ENCODE peak calls at places on chromosomes 1 and 21, in five cellular contexts. One of them, this sample, is unnamed.

GRCh38 chr1:181104790-181105133 is 16.3 kb downstream of the IER5 start:
- DNase-seq in stimulated activated CD8-positive, alpha-beta memory T cell treated with anti-CD3 and anti-CD28 coated beads, Interleukin-15, amount 100 ng/mL, for 48 hours: no peak
- DNase-seq in AG09319: no peak
- DNase-seq in M059J: no peak
- DNase-seq in IMR-90: no peak
- DNase-seq in this sample: peak

GRCh38 chr1:201540846-201541735 is 2.2 kb downstream of the NAV1 start:
- DNase-seq in M059J: no peak
- DNase-seq in AG09319: no peak
- DNase-seq in stimulated activated CD8-positive, alpha-beta memory T cell treated with anti-CD3 and anti-CD28 coated beads, Interleukin-15, amount 100 ng/mL, for 48 hours: no peak
- DNase-seq in IMR-90: no peak
- DNase-seq in this sample: peak

GRCh38 chr1:246631426-246631825 is 65.2 kb downstream of the CNST start:
- DNase-seq in M059J: peak
- DNase-seq in AG09319: peak
- DNase-seq in stimulated activated CD8-positive, alpha-beta memory T cell treated with anti-CD3 and anti-CD28 coated beads, Interleukin-15, amount 100 ng/mL, for 48 hours: no peak
- DNase-seq in IMR-90: peak
- DNase-seq in this sample: no peak

GRCh38 chr21:45043541-45044020 is 30.8 kb upstream of the ADARB1 start:
- DNase-seq in stimulated activated CD8-positive, alpha-beta memory T cell treated with anti-CD3 and anti-CD28 coated beads, Interleukin-15, amount 100 ng/mL, for 48 hours: no peak
- DNase-seq in AG09319: no peak
- DNase-seq in M059J: no peak
- DNase-seq in IMR-90: no peak
- DNase-seq in this sample: no peak

GRCh38 chr1:177065430-177065829 is 99.1 kb downstream of the ASTN1 start:
- DNase-seq in M059J: no peak
- DNase-seq in AG09319: no peak
- DNase-seq in IMR-90: no peak
- DNase-seq in stimulated activated CD8-positive, alpha-beta memory T cell treated with anti-CD3 and anti-CD28 coated beads, Interleukin-15, amount 100 ng/mL, for 48 hours: no peak
- DNase-seq in this sample: no peak

GRCh38 chr1:223714849-223715709 is 2.7 kb downstream of the CAPN2 start:
- DNase-seq in M059J: peak
- DNase-seq in AG09319: peak
- DNase-seq in IMR-90: peak
- DNase-seq in stimulated activated CD8-positive, alpha-beta memory T cell treated with anti-CD3 and anti-CD28 coated beads, Interleukin-15, amount 100 ng/mL, for 48 hours: no peak
- DNase-seq in this sample: peak

GRCh38 chr1:68197891-68198290 is 34.4 kb downstream of the WLS start:
- DNase-seq in M059J: peak
- DNase-seq in stimulated activated CD8-positive, alpha-beta memory T cell treated with anti-CD3 and anti-CD28 coated beads, Interleukin-15, amount 100 ng/mL, for 48 hours: no peak
- DNase-seq in AG09319: no peak
- DNase-seq in IMR-90: peak
- DNase-seq in this sample: no peak

GRCh38 chr1:27029517-27029916 is 16.9 kb upstream of the TENT5B start:
- DNase-seq in M059J: no peak
- DNase-seq in IMR-90: no peak
- DNase-seq in stimulated activated CD8-positive, alpha-beta memory T cell treated with anti-CD3 and anti-CD28 coated beads, Interleukin-15, amount 100 ng/mL, for 48 hours: no peak
- DNase-seq in AG09319: no peak
- DNase-seq in this sample: no peak

GRCh38 chr1:111592389-111593361 is 26.9 kb upstream of the RAP1A start:
- DNase-seq in M059J: peak
- DNase-seq in stimulated activated CD8-positive, alpha-beta memory T cell treated with anti-CD3 and anti-CD28 coated beads, Interleukin-15, amount 100 ng/mL, for 48 hours: peak
- DNase-seq in IMR-90: peak
- DNase-seq in AG09319: no peak
- DNase-seq in this sample: peak

GRCh38 chr1:164184273-164184672 is 374.7 kb upstream of the PBX1 start:
- DNase-seq in AG09319: no peak
- DNase-seq in M059J: no peak
- DNase-seq in IMR-90: no peak
- DNase-seq in stimulated activated CD8-positive, alpha-beta memory T cell treated with anti-CD3 and anti-CD28 coated beads, Interleukin-15, amount 100 ng/mL, for 48 hours: no peak
- DNase-seq in this sample: no peak

GRCh38 chr1:62516600-62516999 is 79.8 kb downstream of the USP1 start:
- DNase-seq in AG09319: no peak
- DNase-seq in M059J: no peak
- DNase-seq in IMR-90: peak
- DNase-seq in stimulated activated CD8-positive, alpha-beta memory T cell treated with anti-CD3 and anti-CD28 coated beads, Interleukin-15, amount 100 ng/mL, for 48 hours: no peak
- DNase-seq in this sample: no peak

GRCh38 chr21:33199516-33200217 is 30.1 kb upstream of the IFNAR2 start:
- DNase-seq in IMR-90: peak
- DNase-seq in AG09319: peak
- DNase-seq in stimulated activated CD8-positive, alpha-beta memory T cell treated with anti-CD3 and anti-CD28 coated beads, Interleukin-15, amount 100 ng/mL, for 48 hours: peak
- DNase-seq in M059J: peak
- DNase-seq in this sample: peak

GRCh38 chr1:93810316-93810715 is 68.7 kb downstream of the DNTTIP2 start:
- DNase-seq in stimulated activated CD8-positive, alpha-beta memory T cell treated with anti-CD3 and anti-CD28 coated beads, Interleukin-15, amount 100 ng/mL, for 48 hours: no peak
- DNase-seq in M059J: peak
- DNase-seq in AG09319: no peak
- DNase-seq in IMR-90: peak
- DNase-seq in this sample: no peak

GRCh38 chr1:36160388-36160948 is 4.5 kb downstream of the MAP7D1 start:
- DNase-seq in M059J: no peak
- DNase-seq in AG09319: no peak
- DNase-seq in stimulated activated CD8-positive, alpha-beta memory T cell treated with anti-CD3 and anti-CD28 coated beads, Interleukin-15, amount 100 ng/mL, for 48 hours: no peak
- DNase-seq in IMR-90: no peak
- DNase-seq in this sample: no peak

GRCh38 chr1:1200876-1201810 is 5.2 kb downstream of the TNFRSF18 start:
- DNase-seq in IMR-90: peak
- DNase-seq in stimulated activated CD8-positive, alpha-beta memory T cell treated with anti-CD3 and anti-CD28 coated beads, Interleukin-15, amount 100 ng/mL, for 48 hours: peak
- DNase-seq in AG09319: no peak
- DNase-seq in M059J: peak
- DNase-seq in this sample: no peak

GRCh38 chr1:47189844-47190562 is at the start of gene PDZK1IP1:
- DNase-seq in M059J: peak
- DNase-seq in IMR-90: peak
- DNase-seq in AG09319: peak
- DNase-seq in stimulated activated CD8-positive, alpha-beta memory T cell treated with anti-CD3 and anti-CD28 coated beads, Interleukin-15, amount 100 ng/mL, for 48 hours: no peak
- DNase-seq in this sample: peak

GRCh38 chr1:37177230-37177864 is 143.0 kb upstream of the GRIK3 start:
- DNase-seq in AG09319: no peak
- DNase-seq in M059J: peak
- DNase-seq in IMR-90: peak
- DNase-seq in stimulated activated CD8-positive, alpha-beta memory T cell treated with anti-CD3 and anti-CD28 coated beads, Interleukin-15, amount 100 ng/mL, for 48 hours: no peak
- DNase-seq in this sample: peak

GRCh38 chr1:41695118-41695517 is 210.6 kb upstream of the EDN2 start:
- DNase-seq in M059J: peak
- DNase-seq in stimulated activated CD8-positive, alpha-beta memory T cell treated with anti-CD3 and anti-CD28 coated beads, Interleukin-15, amount 100 ng/mL, for 48 hours: no peak
- DNase-seq in IMR-90: no peak
- DNase-seq in AG09319: no peak
- DNase-seq in this sample: no peak

GRCh38 chr1:223834660-223835263 is 11.0 kb downstream of the TP53BP2 start:
- DNase-seq in IMR-90: peak
- DNase-seq in AG09319: no peak
- DNase-seq in M059J: peak
- DNase-seq in stimulated activated CD8-positive, alpha-beta memory T cell treated with anti-CD3 and anti-CD28 coated beads, Interleukin-15, amount 100 ng/mL, for 48 hours: no peak
- DNase-seq in this sample: no peak

GRCh38 chr1:203306970-203307541 is 1.7 kb downstream of the BTG2 start:
- DNase-seq in stimulated activated CD8-positive, alpha-beta memory T cell treated with anti-CD3 and anti-CD28 coated beads, Interleukin-15, amount 100 ng/mL, for 48 hours: no peak
- DNase-seq in AG09319: no peak
- DNase-seq in M059J: no peak
- DNase-seq in IMR-90: no peak
- DNase-seq in this sample: no peak

GRCh38 chr1:181126871-181127587 is 38.5 kb downstream of the IER5 start:
- DNase-seq in M059J: peak
- DNase-seq in IMR-90: no peak
- DNase-seq in AG09319: no peak
- DNase-seq in stimulated activated CD8-positive, alpha-beta memory T cell treated with anti-CD3 and anti-CD28 coated beads, Interleukin-15, amount 100 ng/mL, for 48 hours: no peak
- DNase-seq in this sample: peak

GRCh38 chr1:228347181-228347580 is 59.5 kb downstream of the TRIM11 start:
- DNase-seq in stimulated activated CD8-positive, alpha-beta memory T cell treated with anti-CD3 and anti-CD28 coated beads, Interleukin-15, amount 100 ng/mL, for 48 hours: no peak
- DNase-seq in AG09319: no peak
- DNase-seq in M059J: no peak
- DNase-seq in IMR-90: no peak
- DNase-seq in this sample: peak

GRCh38 chr1:108551157-108551862 is 8.6 kb upstream of the EEIG2 start:
- DNase-seq in M059J: no peak
- DNase-seq in IMR-90: no peak
- DNase-seq in stimulated activated CD8-positive, alpha-beta memory T cell treated with anti-CD3 and anti-CD28 coated beads, Interleukin-15, amount 100 ng/mL, for 48 hours: no peak
- DNase-seq in AG09319: no peak
- DNase-seq in this sample: no peak

GRCh38 chr21:29078884-29079765 is 5.7 kb upstream of the CCT8 start:
- DNase-seq in M059J: peak
- DNase-seq in stimulated activated CD8-positive, alpha-beta memory T cell treated with anti-CD3 and anti-CD28 coated beads, Interleukin-15, amount 100 ng/mL, for 48 hours: peak
- DNase-seq in AG09319: no peak
- DNase-seq in IMR-90: no peak
- DNase-seq in this sample: no peak

GRCh38 chr21:26964379-26964778 is 2.5 kb downstream of the ADAMTS5 start:
- DNase-seq in IMR-90: peak
- DNase-seq in AG09319: no peak
- DNase-seq in stimulated activated CD8-positive, alpha-beta memory T cell treated with anti-CD3 and anti-CD28 coated beads, Interleukin-15, amount 100 ng/mL, for 48 hours: no peak
- DNase-seq in M059J: peak
- DNase-seq in this sample: peak

GRCh38 chr1:229843627-229844238 is 217.7 kb downstream of the URB2 start:
- DNase-seq in AG09319: no peak
- DNase-seq in M059J: peak
- DNase-seq in IMR-90: no peak
- DNase-seq in stimulated activated CD8-positive, alpha-beta memory T cell treated with anti-CD3 and anti-CD28 coated beads, Interleukin-15, amount 100 ng/mL, for 48 hours: no peak
- DNase-seq in this sample: peak

GRCh38 chr1:43968348-43968948 is 1.4 kb upstream of the DPH2 start:
- DNase-seq in AG09319: no peak
- DNase-seq in stimulated activated CD8-positive, alpha-beta memory T cell treated with anti-CD3 and anti-CD28 coated beads, Interleukin-15, amount 100 ng/mL, for 48 hours: no peak
- DNase-seq in M059J: peak
- DNase-seq in IMR-90: no peak
- DNase-seq in this sample: peak

GRCh38 chr1:244021427-244021826 is 29.7 kb upstream of the ZBTB18 start:
- DNase-seq in IMR-90: no peak
- DNase-seq in M059J: no peak
- DNase-seq in stimulated activated CD8-positive, alpha-beta memory T cell treated with anti-CD3 and anti-CD28 coated beads, Interleukin-15, amount 100 ng/mL, for 48 hours: no peak
- DNase-seq in AG09319: no peak
- DNase-seq in this sample: no peak

GRCh38 chr1:186094170-186094569 is 280.9 kb downstream of the TPR start:
- DNase-seq in M059J: peak
- DNase-seq in AG09319: no peak
- DNase-seq in IMR-90: peak
- DNase-seq in stimulated activated CD8-positive, alpha-beta memory T cell treated with anti-CD3 and anti-CD28 coated beads, Interleukin-15, amount 100 ng/mL, for 48 hours: no peak
- DNase-seq in this sample: no peak

GRCh38 chr1:2607681-2608041 is 21.1 kb downstream of the PRXL2B start:
- DNase-seq in stimulated activated CD8-positive, alpha-beta memory T cell treated with anti-CD3 and anti-CD28 coated beads, Interleukin-15, amount 100 ng/mL, for 48 hours: no peak
- DNase-seq in M059J: no peak
- DNase-seq in IMR-90: no peak
- DNase-seq in AG09319: no peak
- DNase-seq in this sample: no peak

GRCh38 chr1:94646786-94647555 is 105.4 kb upstream of the F3 start:
- DNase-seq in M059J: peak
- DNase-seq in IMR-90: peak
- DNase-seq in stimulated activated CD8-positive, alpha-beta memory T cell treated with anti-CD3 and anti-CD28 coated beads, Interleukin-15, amount 100 ng/mL, for 48 hours: no peak
- DNase-seq in AG09319: no peak
- DNase-seq in this sample: no peak

GRCh38 chr1:179141592-179142244 is 59.8 kb downstream of the TOR3A start:
- DNase-seq in stimulated activated CD8-positive, alpha-beta memory T cell treated with anti-CD3 and anti-CD28 coated beads, Interleukin-15, amount 100 ng/mL, for 48 hours: no peak
- DNase-seq in M059J: peak
- DNase-seq in IMR-90: peak
- DNase-seq in AG09319: no peak
- DNase-seq in this sample: no peak

GRCh38 chr21:41112740-41113692 is 54.9 kb upstream of the BACE2 start:
- DNase-seq in AG09319: peak
- DNase-seq in stimulated activated CD8-positive, alpha-beta memory T cell treated with anti-CD3 and anti-CD28 coated beads, Interleukin-15, amount 100 ng/mL, for 48 hours: no peak
- DNase-seq in M059J: peak
- DNase-seq in IMR-90: peak
- DNase-seq in this sample: peak

GRCh38 chr1:186540521-186540920 is 79.6 kb upstream of the PDC start:
- DNase-seq in stimulated activated CD8-positive, alpha-beta memory T cell treated with anti-CD3 and anti-CD28 coated beads, Interleukin-15, amount 100 ng/mL, for 48 hours: no peak
- DNase-seq in IMR-90: no peak
- DNase-seq in M059J: no peak
- DNase-seq in AG09319: no peak
- DNase-seq in this sample: no peak

GRCh38 chr1:176866011-176866410 is 298.5 kb downstream of the ASTN1 start:
- DNase-seq in AG09319: no peak
- DNase-seq in IMR-90: no peak
- DNase-seq in M059J: no peak
- DNase-seq in stimulated activated CD8-positive, alpha-beta memory T cell treated with anti-CD3 and anti-CD28 coated beads, Interleukin-15, amount 100 ng/mL, for 48 hours: no peak
- DNase-seq in this sample: no peak

GRCh38 chr21:17548262-17548661 is 35.4 kb downstream of the CXADR start:
- DNase-seq in M059J: peak
- DNase-seq in IMR-90: peak
- DNase-seq in stimulated activated CD8-positive, alpha-beta memory T cell treated with anti-CD3 and anti-CD28 coated beads, Interleukin-15, amount 100 ng/mL, for 48 hours: no peak
- DNase-seq in AG09319: no peak
- DNase-seq in this sample: no peak